ENCODE peak calls at places on chromosomes 1 and 21, in four cellular contexts. M is stomach, A is SK-N-SH, F is sigmoid colon. D is an unnamed sample.

GRCh38 chr1:168570652-168571051 is 5.8 kb upstream of the XCL1 start:
- DNase-seq in M (no peak), A (no peak), F (no peak), D (no peak)

GRCh38 chr21:15004721-15005370 is 60.0 kb downstream of the NRIP1 start:
- DNase-seq in F (no peak), A (no peak), M (no peak), D (no peak)

GRCh38 chr1:117606608-117607261 is 887 bp downstream of the TENT5C start:
- DNase-seq in M (peak; percentile 56), F (peak; percentile 72), A (no peak), D (peak; percentile 66)

GRCh38 chr1:109933856-109934711 is 23.4 kb downstream of the CSF1 start:
- DNase-seq in F (no peak), A (no peak), M (peak; percentile 29), D (no peak)

GRCh38 chr1:201904579-201904978 is 15.9 kb downstream of the SHISA4 start:
- DNase-seq in A (no peak), F (peak; percentile 93), M (no peak), D (peak; percentile 41)

GRCh38 chr1:202317941-202318925 is 23.5 kb downstream of the UBE2T start:
- DNase-seq in A (no peak), F (no peak), M (no peak), D (no peak)

GRCh38 chr1:1809489-1809888 is 31.2 kb upstream of the NADK start:
- DNase-seq in F (no peak), M (no peak), A (no peak), D (no peak)

GRCh38 chr1:15760520-15761211 is 2.1 kb downstream of the FBLIM1 start:
- DNase-seq in A (peak; percentile 82), F (peak; percentile 82), M (no peak), D (peak; percentile 30)

GRCh38 chr21:25735895-25736597 is 1.3 kb downstream of the GABPA start:
- DNase-seq in M (no peak), A (no peak), F (no peak), D (no peak)

GRCh38 chr1:897176-897575 is 26.5 kb upstream of the SAMD11 start:
- DNase-seq in F (no peak), M (no peak), A (no peak), D (no peak)

GRCh38 chr1:86788300-86789206 is 84.2 kb downstream of the SH3GLB1 start:
- DNase-seq in M (no peak), F (peak; percentile 73), A (no peak), D (no peak)
- TF ChIP-seq EP300 in M (no peak), F (no peak), A (peak; percentile 72), D (no peak)

GRCh38 chr1:230267338-230268065 is 158.6 kb downstream of the PGBD5 start:
- DNase-seq in A (no peak), F (no peak), M (peak; percentile 57), D (no peak)

GRCh38 chr1:230270940-230271325 is 155.2 kb downstream of the PGBD5 start:
- DNase-seq in F (no peak), A (peak; percentile 70), M (no peak), D (no peak)

GRCh38 chr1:230266456-230266855 is 159.7 kb downstream of the PGBD5 start:
- DNase-seq in F (no peak), M (no peak), A (no peak), D (no peak)

GRCh38 chr1:230270185-230270939 is 155.8 kb downstream of the PGBD5 start:
- DNase-seq in F (no peak), M (no peak), A (peak; percentile 66), D (no peak)

GRCh38 chr1:230268371-230269170 is 157.6 kb downstream of the PGBD5 start:
- DNase-seq in M (no peak), A (peak; percentile 90), F (no peak), D (peak; percentile 73)
- TF ChIP-seq POLR2AphosphoS5 in M (no peak), A (no peak), F (no peak), D (no peak)

DNA sequence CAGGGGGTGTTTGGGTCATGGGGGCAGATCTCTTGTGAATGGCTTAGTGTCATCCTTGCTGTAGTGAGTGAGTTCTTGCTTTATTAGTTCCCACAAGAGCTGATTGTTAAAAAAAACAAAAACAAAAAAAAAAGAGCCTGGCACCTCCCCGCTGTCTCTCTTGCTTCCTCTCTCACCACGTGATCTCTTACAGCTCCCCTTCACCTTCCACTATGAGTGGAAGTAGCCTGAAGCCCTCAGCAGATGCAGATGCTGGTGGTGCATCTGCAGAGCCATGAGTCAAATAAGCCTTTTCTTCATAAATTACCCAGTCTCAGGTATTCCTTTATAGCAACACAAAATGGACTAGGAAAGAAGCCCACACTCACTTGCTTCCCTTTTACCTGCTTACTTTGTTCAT is 17.2 kb upstream of the RGL1 start:
- DNase-seq in A (no peak), F (no peak), M (no peak), D (no peak)
- TF ChIP-seq EP300 in A (no peak), F (no peak), M (no peak), D (no peak)

DNA sequence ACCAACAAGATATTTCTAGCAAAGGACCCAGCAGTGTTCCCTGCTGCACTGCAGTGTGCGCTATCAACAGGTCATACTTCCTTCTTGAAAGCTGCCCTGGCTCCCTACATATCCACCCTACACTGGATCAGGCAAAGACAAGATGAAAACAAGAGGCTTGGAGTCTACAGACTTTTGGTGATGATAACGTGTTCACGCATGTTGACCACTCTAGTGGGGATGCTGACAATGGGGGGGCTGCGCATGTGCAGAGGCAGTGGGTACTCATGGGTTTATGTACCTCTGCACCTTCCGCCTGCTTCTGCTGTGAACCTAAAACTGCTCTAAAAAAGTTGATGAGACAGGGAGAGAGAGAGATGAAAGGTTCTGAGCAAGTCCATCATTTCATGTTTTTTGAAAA is 5.5 kb downstream of the ENO1 start:
- DNase-seq in F (no peak), M (no peak), A (no peak), D (no peak)
- TF ChIP-seq POLR2AphosphoS5 in F (no peak), M (no peak), A (no peak), D (no peak)

GRCh38 chr1:91613594-91613993 is 112.9 kb downstream of the CDC7 start:
- DNase-seq in A (no peak), F (no peak), M (no peak), D (peak; percentile 19)
- TF ChIP-seq EP300 in A (no peak), F (no peak), M (no peak), D (no peak)

GRCh38 chr1:221921936-221922335 is 180.0 kb upstream of the DUSP10 start:
- DNase-seq in M (no peak), F (no peak), A (no peak), D (no peak)
- TF ChIP-seq POLR2AphosphoS5 in M (no peak), F (no peak), A (no peak), D (no peak)

D was measured in transverse colon.